ENCODE peak calls at places on chromosome 19, in five cellular contexts. N is mesenchymal stem cell, O is H1, B is H9, L is trophoblast cell. A is an unnamed sample.

GRCh38 chr19:10166046-10166445 is 28.7 kb downstream of the DNMT1 start:
- DNase-seq in L (no peak), O (no peak), N (no peak), B (no peak), A (no peak)

GRCh38 chr19:409006-409514 is at the start of gene C2CD4C:
- DNase-seq in B (peak), O (peak), L (peak), N (peak), A (no peak)

GRCh38 chr19:8580710-8581281 is 3.6 kb upstream of the MYO1F start:
- DNase-seq in N (peak), B (peak), L (peak), O (peak), A (peak)

GRCh38 chr19:50275577-50276368 is 53.4 kb downstream of the KCNC3 start:
- DNase-seq in N (no peak), B (no peak), O (no peak), L (no peak), A (no peak)

GRCh38 chr19:870963-871401 is 11.5 kb downstream of the CFD start:
- DNase-seq in N (no peak), O (no peak), B (no peak), L (no peak), A (no peak)

GRCh38 chr19:54096642-54097106 is 3.9 kb downstream of the OSCAR start:
- DNase-seq in B (peak), N (peak), O (peak), L (no peak), A (no peak)

GRCh38 chr19:13906525-13906904 is 514 bp downstream of the CC2D1A start:
- DNase-seq in L (peak), B (no peak), O (no peak), N (no peak), A (no peak)

GRCh38 chr19:2294377-2295335 is 12.7 kb upstream of the PEAK3 start:
- DNase-seq in L (no peak), N (no peak), B (no peak), O (no peak), A (no peak)

GRCh38 chr19:52219611-52220010 is 29.8 kb downstream of the PPP2R1A start:
- DNase-seq in B (no peak), L (no peak), O (no peak), N (no peak), A (no peak)

GRCh38 chr19:6587093-6587820 is 3.7 kb downstream of the CD70 start:
- DNase-seq in B (peak), L (no peak), N (no peak), O (peak), A (no peak)

GRCh38 chr19:55340784-55341147 is 1.1 kb downstream of the KMT5C start:
- DNase-seq in L (peak), B (peak), O (no peak), N (peak), A (no peak)

GRCh38 chr19:35140898-35141626 is 2.0 kb upstream of the FXYD7 start:
- DNase-seq in O (peak), B (peak), L (peak), N (peak), A (peak)

GRCh38 chr19:52269338-52270261 is at the start of gene ZNF766:
- DNase-seq in N (peak), B (peak), O (peak), L (peak), A (peak)

GRCh38 chr19:51971624-51972023 is 15.0 kb downstream of the ZNF350 start:
- DNase-seq in L (no peak), O (no peak), B (no peak), N (peak), A (no peak)

GRCh38 chr19:30690935-30691505 is 318.8 kb downstream of the ZNF536 start:
- DNase-seq in L (no peak), N (no peak), O (no peak), B (peak), A (no peak)

GRCh38 chr19:8196271-8196908 is 12.8 kb upstream of the CERS4 start:
- DNase-seq in L (no peak), O (no peak), B (no peak), N (no peak), A (no peak)

GRCh38 chr19:38204096-38204495 is 19.9 kb downstream of the DPF1 start:
- DNase-seq in B (no peak), O (no peak), N (no peak), L (no peak), A (no peak)

GRCh38 chr19:36256853-36257511 is 42.1 kb downstream of the ZNF146 start:
- DNase-seq in L (no peak), O (peak), N (no peak), B (no peak), A (no peak)
- H3K14ac ChIP-seq in L (no peak), O (no peak), N (no peak), B (no peak), A (no peak)

DNA sequence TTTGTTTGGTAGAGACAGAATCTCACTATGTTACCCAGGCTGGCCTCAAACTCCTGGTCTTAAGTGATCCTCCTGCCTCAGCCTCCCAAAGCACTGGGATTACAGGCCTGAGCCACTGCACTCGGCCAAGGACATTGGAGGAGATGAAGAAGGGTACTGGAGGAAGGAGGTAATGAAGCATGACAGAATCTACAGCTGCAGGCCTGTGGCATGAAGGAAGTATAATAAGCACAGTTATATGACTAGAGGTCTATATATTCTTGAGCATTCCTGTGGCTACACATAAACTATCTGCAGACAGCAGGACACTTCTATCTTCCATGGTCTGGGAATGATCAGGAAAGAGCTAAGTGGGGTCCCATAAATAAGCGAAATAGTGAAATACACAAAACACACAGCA is 18.2 kb downstream of the ZNF565 start:
- DNase-seq in B (no peak), N (no peak), L (no peak), O (no peak), A (no peak)
- H2BK12ac ChIP-seq in B (no peak), N (no peak), L (no peak), O (no peak), A (no peak)

GRCh38 chr19:39411006-39411831 is 1.2 kb upstream of the PLEKHG2 start:
- DNase-seq in L (peak), B (no peak), N (peak), O (peak), A (no peak)
- H2AFZ ChIP-seq in L (no peak), B (no peak), N (no peak), O (no peak), A (no peak)

GRCh38 chr19:17420267-17420924 is 549 bp downstream of the MVB12A start:
- DNase-seq in N (peak), L (peak), B (peak), O (peak), A (no peak)
- H3K14ac ChIP-seq in N (peak), L (peak), B (peak), O (peak), A (peak)

GRCh38 chr19:45621389-45621788 is 17.8 kb downstream of the EML2 start:
- DNase-seq in O (no peak), B (no peak), L (no peak), N (no peak), A (no peak)

GRCh38 chr19:45616709-45617027 is 14.7 kb upstream of the GPR4 start:
- DNase-seq in O (no peak), N (no peak), L (no peak), B (peak), A (no peak)

GRCh38 chr19:45613926-45614725 is 12.1 kb upstream of the GPR4 start:
- DNase-seq in B (no peak), O (no peak), L (peak), N (peak), A (no peak)

GRCh38 chr19:45621976-45622503 is 17.2 kb downstream of the EML2 start:
- DNase-seq in L (no peak), O (no peak), B (no peak), N (no peak), A (no peak)

DNA sequence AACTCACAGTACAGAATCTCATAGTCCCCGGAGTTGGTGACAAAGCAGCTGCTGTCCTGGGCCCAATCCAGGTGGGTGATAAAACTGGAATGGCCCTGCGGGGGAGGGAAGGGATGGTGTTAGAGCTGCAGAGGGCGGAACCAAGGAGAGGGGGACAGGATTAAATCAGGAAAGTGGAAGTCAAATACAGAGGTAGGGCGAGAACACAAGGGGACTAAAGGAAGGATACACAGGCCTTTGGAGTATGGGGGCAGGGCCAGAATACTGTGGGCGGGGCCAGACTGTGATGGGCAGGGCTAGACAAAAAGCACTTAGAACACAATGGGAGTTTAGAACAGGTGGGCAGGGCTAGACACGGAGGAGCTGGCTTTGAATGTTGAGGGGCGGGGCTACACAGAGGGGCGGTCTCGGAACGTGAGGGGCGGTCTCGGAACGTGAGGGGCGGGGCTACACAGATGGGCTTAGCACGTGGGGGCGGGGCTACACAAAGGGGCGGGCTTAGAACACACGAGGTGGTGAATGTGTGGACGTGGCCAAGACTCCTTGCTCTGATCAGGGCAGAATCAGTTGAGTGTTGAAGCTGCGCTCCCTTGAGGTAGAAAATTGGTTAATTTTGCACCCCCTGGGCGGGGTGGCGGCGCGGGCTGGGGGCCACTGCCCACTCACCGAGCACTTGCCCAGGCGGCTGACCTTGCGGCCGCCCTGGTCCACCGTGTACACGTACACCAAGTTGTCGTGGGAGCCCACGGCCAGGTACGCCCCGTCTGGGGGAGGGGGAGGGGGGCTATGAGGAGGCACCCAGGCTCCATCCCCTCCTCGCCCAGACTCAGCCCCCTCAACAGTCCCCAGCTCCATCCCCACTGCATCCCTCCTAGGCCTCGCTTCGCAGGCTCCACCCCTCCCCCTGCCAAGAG is 14.0 kb upstream of the GPR4 start:
- DNase-seq in O (peak), N (peak), B (peak), L (peak), A (peak)
- H2BK12ac ChIP-seq in O (peak), N (no peak), B (no peak), L (no peak), A (peak)

DNA sequence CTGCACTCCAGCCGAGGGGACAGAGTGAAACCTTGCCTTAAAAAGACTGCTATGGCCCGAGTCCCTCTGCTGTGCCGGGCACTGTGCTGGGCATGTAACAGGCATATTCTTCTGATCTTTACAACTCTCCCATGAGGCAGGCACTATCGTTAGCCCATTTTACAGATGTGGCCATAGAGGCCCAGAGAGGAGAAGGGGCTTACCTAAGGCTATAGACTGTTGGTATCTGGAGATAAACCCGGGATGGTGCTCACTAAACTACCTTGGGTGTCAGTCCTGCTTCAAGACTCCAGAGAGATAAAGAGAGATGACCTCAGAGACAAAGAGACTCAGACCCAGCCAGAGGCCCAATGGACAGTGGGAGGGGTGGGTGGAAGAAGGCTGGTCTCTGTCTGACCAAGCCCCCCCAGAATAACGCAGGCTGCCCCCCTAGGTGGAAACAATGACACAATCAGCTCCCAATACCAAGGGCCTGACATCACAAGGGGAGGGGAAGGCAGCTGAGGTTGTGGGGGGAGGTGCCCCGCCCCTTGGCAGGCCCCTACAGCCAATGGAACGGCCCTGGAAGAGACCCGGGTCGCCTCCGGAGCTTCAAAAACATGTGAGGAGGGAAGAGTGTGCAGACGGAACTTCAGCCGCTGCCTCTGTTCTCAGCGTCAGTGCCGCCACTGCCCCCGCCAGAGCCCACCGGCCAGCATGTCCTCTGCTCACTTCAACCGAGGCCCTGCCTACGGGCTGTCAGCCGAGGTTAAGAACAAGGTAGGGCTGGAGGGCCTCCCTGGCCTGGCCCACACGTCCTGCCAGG is at the start of gene CNN1:
- DNase-seq in B (peak), N (peak), O (peak), L (no peak), A (no peak)
- H2AFZ ChIP-seq in B (no peak), N (peak), O (peak), L (peak), A (peak)

GRCh38 chr19:57712222-57712621 is 3.2 kb upstream of the ZNF154 start:
- DNase-seq in O (no peak), N (no peak), L (no peak), B (no peak), A (no peak)

GRCh38 chr19:57706346-57706745 is 2.7 kb downstream of the ZNF154 start:
- DNase-seq in L (no peak), B (no peak), O (no peak), N (no peak), A (no peak)

GRCh38 chr19:57709616-57710015 is 612 bp upstream of the ZNF154 start:
- DNase-seq in O (peak), B (peak), L (no peak), N (no peak), A (no peak)

GRCh38 chr19:57708641-57709354 is at the start of gene ZNF154:
- DNase-seq in B (peak), L (peak), O (peak), N (peak), A (peak)
- H3K14ac ChIP-seq in B (peak), L (peak), O (no peak), N (no peak), A (peak)

DNA sequence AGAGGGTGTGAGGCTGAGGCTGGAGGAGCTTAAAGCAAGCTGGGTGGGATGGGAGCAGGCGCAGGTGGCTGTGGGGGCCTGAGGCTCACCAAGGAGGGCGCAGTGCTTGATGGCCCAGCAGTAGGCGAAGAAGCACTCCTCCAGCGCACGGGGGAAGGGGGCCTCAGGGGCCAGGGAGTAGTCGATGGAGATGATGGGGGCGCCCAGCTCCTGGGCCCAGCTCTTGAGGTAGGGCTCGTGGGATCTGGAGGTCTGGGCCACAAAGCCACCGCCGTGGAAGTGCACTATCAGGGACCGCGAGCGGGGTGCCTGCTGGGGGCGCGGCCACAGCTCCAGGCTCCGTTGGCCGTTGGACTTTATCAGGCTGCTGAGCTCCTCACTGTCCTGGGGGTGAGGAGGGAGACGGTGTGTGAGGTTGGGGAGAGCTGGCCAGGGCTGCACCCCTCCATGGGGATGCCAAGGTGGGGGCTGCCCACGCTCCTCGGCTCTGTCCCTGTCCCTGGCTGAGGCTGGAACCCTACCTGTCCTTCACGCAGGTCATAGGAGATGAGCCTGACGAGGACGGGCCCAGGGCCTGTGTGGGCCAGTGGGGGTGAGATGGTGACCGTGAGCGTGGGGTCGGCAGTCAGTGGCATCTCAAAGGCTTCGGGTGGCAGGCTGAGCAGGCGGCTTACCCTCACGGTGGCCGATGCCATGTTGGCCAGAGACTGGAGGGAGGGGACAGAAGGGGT is 17.2 kb upstream of the CNFN start:
- DNase-seq in N (no peak), O (no peak), B (no peak), L (no peak), A (no peak)
- H2BK12ac ChIP-seq in N (no peak), O (no peak), B (no peak), L (no peak), A (no peak)

DNA sequence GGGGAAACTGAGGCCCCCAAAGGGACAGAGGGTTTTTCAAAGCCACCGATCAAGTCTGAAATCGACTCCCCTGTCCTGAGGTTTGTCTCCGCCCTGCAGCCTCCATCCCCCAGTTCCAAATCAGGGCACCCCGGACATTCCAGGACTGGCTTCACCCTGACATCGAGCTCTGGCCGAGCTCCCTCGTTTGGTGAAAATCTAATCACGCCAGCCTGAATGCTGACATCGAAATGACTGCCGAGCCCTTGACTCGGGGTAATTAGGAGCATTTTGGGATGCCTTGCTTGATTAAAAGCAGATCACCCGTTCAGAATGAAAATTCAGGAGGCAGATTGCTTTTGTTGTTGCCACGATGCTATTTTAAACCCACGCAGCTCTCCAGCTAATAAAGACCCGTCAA is 34.3 kb downstream of the ZNRF4 start:
- DNase-seq in N (no peak), L (no peak), B (no peak), O (no peak), A (no peak)
- H2AFZ ChIP-seq in N (no peak), L (no peak), B (no peak), O (no peak), A (peak)

GRCh38 chr19:47109541-47110375 is 3.8 kb downstream of the ZC3H4 start:
- DNase-seq in O (no peak), B (no peak), N (peak), L (no peak), A (no peak)
- H3K14ac ChIP-seq in O (no peak), B (peak), N (no peak), L (no peak), A (no peak)

A was measured in neuronal stem cell.